ENCODE peak calls at places on chromosomes 11 and 22, in four cellular contexts. S is kidney, Q is colonic mucosa, J is SJCRH30. B is an unnamed sample. For H3K36me3 and H3K4me1, the result is how much of the 10 kb centered on the place peaks cover.

GRCh38 chr22:19242699-19243098 is 48.8 kb downstream of the CLTCL1 start:
- DNase-seq in Q (no peak), S (no peak), J (no peak), B (no peak)

GRCh38 chr11:116601734-116602636 is 170.8 kb downstream of the BUD13 start:
- DNase-seq in Q (no peak), S (no peak), J (no peak), B (no peak)

GRCh38 chr11:71420455-71421241 is 27.5 kb downstream of the DHCR7 start:
- DNase-seq in J (peak), S (no peak), Q (peak), B (peak)

GRCh38 chr11:119152604-119153003 is 3.8 kb downstream of the ABCG4 start:
- DNase-seq in Q (no peak), S (no peak), J (no peak), B (no peak)

GRCh38 chr22:36790648-36791047 is 14.7 kb upstream of the IFT27 start:
- DNase-seq in J (no peak), S (no peak), Q (no peak), B (no peak)

GRCh38 chr11:94638278-94638901 is 71.2 kb downstream of the PIWIL4 start:
- DNase-seq in J (no peak), Q (no peak), S (no peak), B (no peak)

GRCh38 chr11:128388182-128388815 is 199.1 kb downstream of the ETS1 start:
- DNase-seq in J (no peak), Q (peak), S (no peak), B (no peak)

GRCh38 chr22:17368727-17369552 is at the start of gene CECR2:
- DNase-seq in S (peak), Q (peak), J (peak), B (peak)

GRCh38 chr22:22400964-22401363 is 107.6 kb downstream of the ZNF280B start:
- DNase-seq in J (no peak), Q (no peak), S (no peak), B (no peak)

GRCh38 chr11:72240461-72241289 is 3.3 kb downstream of the PHOX2A start:
- DNase-seq in J (no peak), S (no peak), Q (no peak), B (peak)

GRCh38 chr11:93917673-93918072 is 67.3 kb upstream of the VSTM5 start:
- DNase-seq in Q (no peak), J (no peak), S (no peak), B (no peak)

GRCh38 chr22:40728731-40729189 is 49.5 kb downstream of the MCHR1 start:
- DNase-seq in J (peak), Q (no peak), S (no peak), B (no peak)

GRCh38 chr22:46969961-46970360 is 207.5 kb downstream of the TBC1D22A start:
- DNase-seq in Q (no peak), J (no peak), S (no peak), B (no peak)

GRCh38 chr11:1038921-1039320 is 2.4 kb upstream of the MUC6 start:
- DNase-seq in J (no peak), Q (no peak), S (no peak), B (no peak)

GRCh38 chr11:112249871-112250590 is 10.6 kb downstream of the PLET1 start:
- DNase-seq in Q (no peak), S (no peak), J (no peak), B (no peak)

GRCh38 chr22:18975434-18976196 is 39.5 kb upstream of the PRODH start:
- DNase-seq in S (peak), J (no peak), Q (no peak), B (no peak)

GRCh38 chr11:117771197-117771596 is 25.8 kb downstream of the DSCAML1 start:
- DNase-seq in S (no peak), J (no peak), Q (no peak), B (no peak)

GRCh38 chr11:10725114-10725906 is 25.7 kb upstream of the CTR9 start:
- DNase-seq in J (no peak), S (no peak), Q (no peak), B (no peak)

GRCh38 chr11:21552910-21553309 is 640.0 kb upstream of the ANO5 start:
- DNase-seq in J (no peak), Q (no peak), S (no peak), B (no peak)

GRCh38 chr11:3134218-3134621 is 30.9 kb downstream of the OSBPL5 start:
- DNase-seq in Q (no peak), S (no peak), J (no peak), B (peak)

GRCh38 chr11:102005306-102005705 is 41.9 kb upstream of the CFAP300 start:
- DNase-seq in J (no peak), Q (peak), S (no peak), B (no peak)

GRCh38 chr22:49010086-49010863 is 817.4 kb downstream of the BRD1 start:
- DNase-seq in J (no peak), Q (peak), S (peak), B (no peak)

GRCh38 chr11:44615913-44616806 is 50.7 kb downstream of the CD82 start:
- DNase-seq in S (no peak), Q (no peak), J (no peak), B (no peak)

GRCh38 chr11:83057721-83058120 is 14.0 kb downstream of the RAB30 start:
- DNase-seq in Q (no peak), S (no peak), J (no peak), B (no peak)

GRCh38 chr11:58292017-58292416 is 24.0 kb upstream of the OR10W1 start:
- DNase-seq in Q (no peak), S (no peak), J (no peak), B (no peak)

GRCh38 chr11:94650756-94651155 is 83.6 kb downstream of the PIWIL4 start:
- DNase-seq in Q (peak), S (peak), J (no peak), B (no peak)

GRCh38 chr22:35140879-35141745 is 75.2 kb downstream of the ISX start:
- DNase-seq in Q (peak), J (no peak), S (no peak), B (peak)

GRCh38 chr22:26259510-26259909 is 90.2 kb downstream of the SEZ6L start:
- DNase-seq in Q (no peak), S (no peak), J (peak), B (no peak)
- H3K36me3 ChIP-seq in Q (under half), S (under half), J (under half), B (under half)

GRCh38 chr11:33734441-33735165 is 1.6 kb downstream of the CD59 start:
- DNase-seq in S (no peak), J (no peak), Q (peak), B (no peak)
- H3K4me1 ChIP-seq in S (under half), J (under half), Q (under half), B (under half)

GRCh38 chr11:65821107-65821506 is 12.7 kb upstream of the SNX32 start:
- DNase-seq in S (no peak), Q (peak), J (no peak), B (no peak)
- H3K4me3 ChIP-seq in S (peak), Q (no peak), J (no peak), B (no peak)

GRCh38 chr11:120404495-120404894 is 68.3 kb downstream of the ARHGEF12 start:
- DNase-seq in S (no peak), Q (no peak), J (no peak), B (no peak)
- H3K36me3 ChIP-seq in S (under half), Q (under half), J (under half), B (under half)

DNA sequence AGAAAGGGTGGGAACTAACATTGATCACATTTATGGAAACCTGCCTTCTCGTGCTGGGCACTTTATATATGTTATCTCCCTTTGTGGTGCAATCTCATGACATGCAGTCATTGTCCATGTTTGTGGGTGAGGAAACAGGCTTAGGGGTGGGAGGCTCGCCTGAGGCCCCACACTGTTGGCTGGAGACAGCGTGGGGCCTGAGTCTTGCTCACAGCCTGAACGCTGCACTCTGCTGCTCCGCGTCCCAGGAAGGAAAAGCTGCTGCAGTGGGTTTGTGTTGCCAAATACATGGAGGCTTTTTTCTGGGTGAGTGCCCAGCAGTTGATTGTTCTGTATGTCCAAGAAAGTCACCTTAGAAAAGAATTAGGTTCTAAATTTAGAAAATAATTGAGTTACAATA is 24.8 kb downstream of the IGHMBP2 start:
- DNase-seq in Q (no peak), J (no peak), S (peak), B (no peak)
- H3K4me1 ChIP-seq in Q (under half), J (under half), S (under half), B (under half)

GRCh38 chr11:15988693-15989231 is 367.6 kb downstream of the SOX6 start:
- DNase-seq in J (peak), S (no peak), Q (no peak), B (no peak)

GRCh38 chr11:15993360-15993759 is 363.0 kb downstream of the SOX6 start:
- DNase-seq in J (no peak), S (no peak), Q (no peak), B (no peak)

GRCh38 chr11:15989685-15990084 is 366.7 kb downstream of the SOX6 start:
- DNase-seq in S (no peak), J (no peak), Q (no peak), B (no peak)

GRCh38 chr11:15987044-15987443 is 369.3 kb downstream of the SOX6 start:
- DNase-seq in Q (no peak), S (no peak), J (peak), B (no peak)

DNA sequence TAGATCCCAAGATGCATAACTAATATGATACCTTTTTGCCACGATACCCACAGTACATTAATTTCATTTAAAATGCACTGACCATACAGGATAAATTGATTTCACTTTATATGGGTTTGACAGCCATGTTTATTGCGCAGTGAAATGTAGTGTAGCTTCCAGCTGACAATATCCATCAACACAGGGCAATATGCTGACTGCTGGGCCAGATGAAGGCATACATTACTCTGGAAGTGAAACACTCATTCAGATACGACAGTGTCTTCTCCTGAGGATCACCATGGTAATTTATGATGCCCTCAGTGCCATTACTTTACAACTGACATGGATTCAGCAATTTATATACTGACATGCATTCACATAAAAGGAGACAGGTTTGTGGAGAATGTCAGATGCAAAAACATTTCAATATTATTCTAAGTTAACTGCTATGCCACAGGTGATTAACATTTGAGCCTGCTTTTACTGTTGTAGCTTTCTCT is 365.1 kb downstream of the SOX6 start:
- DNase-seq in J (no peak), S (no peak), Q (no peak), B (no peak)
- H3K4me3 ChIP-seq in J (no peak), S (no peak), Q (no peak), B (no peak)

GRCh38 chr22:24331468-24332440 is 61.1 kb downstream of the SPECC1L start:
- DNase-seq in S (no peak), J (no peak), Q (no peak), B (no peak)
- H3K36me3 ChIP-seq in S (under half), J (under half), Q (under half), B (half or more)

GRCh38 chr11:75334976-75335375 is 16.5 kb downstream of the ARRB1 start:
- DNase-seq in S (no peak), J (no peak), Q (no peak), B (no peak)
- H3K4me1 ChIP-seq in S (under half), J (half or more), Q (under half), B (under half)